ENCODE peak calls at places on chromosomes 12 and 14, in six cellular contexts. A is fibroblast of mammary gland, R is fibroblast of the aortic adventitia, Z is SK-N-SH, L is left ventricle myocardium inferior, J is neural progenitor cell. M is an unnamed sample.

GRCh38 chr12:62640910-62641448 is 174.4 kb downstream of the MON2 start:
- DNase-seq in R (no peak), Z (no peak), A (peak), J (no peak), L (no peak), M (peak)

GRCh38 chr12:108879615-108880254 is at the start of gene DAO:
- DNase-seq in J (no peak), Z (no peak), R (no peak), L (no peak), A (no peak), M (no peak)

GRCh38 chr12:124861898-124862676 is 1.6 kb downstream of the SCARB1 start:
- DNase-seq in A (no peak), R (no peak), Z (no peak), L (no peak), J (no peak), M (no peak)

GRCh38 chr12:4270670-4271432 is 2.7 kb upstream of the CCND2 start:
- DNase-seq in L (peak), J (peak), A (peak), Z (peak), R (no peak), M (no peak)

GRCh38 chr12:103798586-103798985 is 42.4 kb downstream of the NT5DC3 start:
- DNase-seq in Z (no peak), L (no peak), J (no peak), A (no peak), R (no peak), M (no peak)

GRCh38 chr12:67446716-67447115 is 177.6 kb downstream of the CAND1 start:
- DNase-seq in R (no peak), Z (no peak), A (no peak), L (no peak), J (no peak), M (no peak)

GRCh38 chr14:31060253-31060875 is 34.2 kb upstream of the STRN3 start:
- DNase-seq in A (no peak), R (no peak), Z (no peak), J (peak), L (no peak), M (no peak)

GRCh38 chr14:29233188-29233587 is 466.6 kb downstream of the FOXG1 start:
- DNase-seq in R (no peak), A (no peak), Z (no peak), J (peak), L (no peak), M (no peak)

GRCh38 chr14:39005044-39005736 is 97.8 kb downstream of the SEC23A start:
- DNase-seq in Z (no peak), A (peak), R (peak), J (no peak), L (peak), M (no peak)

GRCh38 chr12:14696265-14696741 is at the start of gene GUCY2C:
- DNase-seq in Z (no peak), J (no peak), R (no peak), L (no peak), A (no peak), M (no peak)

GRCh38 chr14:68637106-68638021 is 155.5 kb downstream of the ZFP36L1 start:
- DNase-seq in R (peak), J (no peak), Z (no peak), A (peak), L (peak), M (peak)

GRCh38 chr12:121858662-121859572 is at the start of gene HPD:
- DNase-seq in A (peak), J (peak), R (peak), L (peak), Z (no peak), M (peak)

GRCh38 chr12:66086001-66086400 is 44.5 kb downstream of the LLPH start:
- DNase-seq in J (no peak), L (no peak), A (no peak), R (no peak), Z (no peak), M (no peak)

GRCh38 chr14:73753887-73754880 is 40.0 kb upstream of the PNMA1 start:
- DNase-seq in R (no peak), L (no peak), J (no peak), A (peak), Z (no peak), M (peak)

GRCh38 chr14:52244328-52244727 is 23.2 kb upstream of the PTGDR start:
- DNase-seq in J (no peak), R (no peak), Z (no peak), A (no peak), L (no peak), M (no peak)

GRCh38 chr12:42336286-42336685 is 10.3 kb downstream of the PPHLN1 start:
- DNase-seq in A (no peak), Z (no peak), L (no peak), J (no peak), R (no peak), M (no peak)

GRCh38 chr12:55847033-55847432 is 4.3 kb upstream of the MMP19 start:
- DNase-seq in L (no peak), A (peak), Z (no peak), R (peak), J (no peak), M (peak)

GRCh38 chr14:61213116-61213720 is 67.9 kb downstream of the TMEM30B start:
- DNase-seq in A (peak), Z (no peak), R (peak), L (no peak), J (no peak), M (no peak)
- H3K4me3 ChIP-seq in A (no peak), Z (no peak), R (no peak), L (no peak), J (no peak), M (no peak)

DNA sequence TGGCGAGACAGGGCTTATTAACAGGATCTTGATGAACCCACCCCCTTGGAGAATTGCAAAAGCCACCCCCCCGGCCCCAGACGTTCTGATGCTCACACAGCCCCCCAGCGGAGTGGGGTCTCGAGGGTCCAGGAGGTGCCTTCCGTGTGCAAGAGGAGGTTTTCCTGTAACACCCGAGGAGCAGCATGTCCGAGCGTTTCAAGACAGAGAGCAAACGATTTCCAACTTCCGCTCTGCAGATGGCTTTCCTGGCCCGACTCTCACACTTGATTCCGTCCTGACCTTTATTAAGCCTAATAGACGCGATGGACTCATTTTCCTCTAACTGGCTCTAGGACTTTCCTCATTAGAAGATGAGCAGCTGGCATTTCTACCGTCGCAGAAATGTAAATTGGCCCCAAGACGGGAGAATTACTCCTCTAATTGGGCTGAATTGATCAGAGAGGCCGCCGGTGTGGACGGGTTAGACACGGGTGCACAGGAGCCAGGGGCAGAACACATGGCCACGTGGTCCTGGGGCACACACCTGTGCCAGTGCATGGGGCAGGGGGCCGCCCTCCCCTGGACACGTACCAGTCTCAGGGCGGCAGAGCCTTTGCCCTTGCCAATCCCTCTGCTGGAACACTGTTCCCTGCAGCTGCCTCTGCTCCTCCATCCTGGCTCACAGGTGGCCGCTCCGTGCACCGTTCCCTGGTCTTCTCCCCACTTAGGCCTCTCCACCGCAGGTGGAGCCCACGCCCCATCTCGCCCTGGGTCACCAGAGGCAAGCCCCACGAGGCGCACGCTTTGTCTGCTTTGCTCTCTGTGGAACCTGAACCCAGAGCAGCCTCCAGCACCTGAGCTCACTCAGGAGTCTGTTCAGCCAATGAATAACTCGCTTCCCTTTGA is 84.5 kb downstream of the NOC4L start:
- DNase-seq in Z (no peak), J (no peak), R (no peak), A (no peak), L (no peak), M (no peak)
- H3K4me3 ChIP-seq in Z (no peak), J (no peak), R (no peak), A (no peak), L (no peak), M (no peak)

GRCh38 chr14:70888681-70889175 is 18.5 kb upstream of the PCNX1 start:
- DNase-seq in Z (no peak), L (no peak), A (peak), R (peak), J (no peak), M (peak)

GRCh38 chr14:70888151-70888499 is 19.1 kb upstream of the PCNX1 start:
- DNase-seq in J (no peak), L (no peak), A (no peak), R (no peak), Z (no peak), M (no peak)

GRCh38 chr14:70885343-70886014 is 21.8 kb upstream of the PCNX1 start:
- DNase-seq in A (no peak), J (no peak), Z (peak), R (no peak), L (no peak), M (no peak)

GRCh38 chr14:70886421-70887206 is 20.6 kb upstream of the PCNX1 start:
- DNase-seq in L (no peak), A (no peak), R (no peak), J (no peak), Z (no peak), M (no peak)

DNA sequence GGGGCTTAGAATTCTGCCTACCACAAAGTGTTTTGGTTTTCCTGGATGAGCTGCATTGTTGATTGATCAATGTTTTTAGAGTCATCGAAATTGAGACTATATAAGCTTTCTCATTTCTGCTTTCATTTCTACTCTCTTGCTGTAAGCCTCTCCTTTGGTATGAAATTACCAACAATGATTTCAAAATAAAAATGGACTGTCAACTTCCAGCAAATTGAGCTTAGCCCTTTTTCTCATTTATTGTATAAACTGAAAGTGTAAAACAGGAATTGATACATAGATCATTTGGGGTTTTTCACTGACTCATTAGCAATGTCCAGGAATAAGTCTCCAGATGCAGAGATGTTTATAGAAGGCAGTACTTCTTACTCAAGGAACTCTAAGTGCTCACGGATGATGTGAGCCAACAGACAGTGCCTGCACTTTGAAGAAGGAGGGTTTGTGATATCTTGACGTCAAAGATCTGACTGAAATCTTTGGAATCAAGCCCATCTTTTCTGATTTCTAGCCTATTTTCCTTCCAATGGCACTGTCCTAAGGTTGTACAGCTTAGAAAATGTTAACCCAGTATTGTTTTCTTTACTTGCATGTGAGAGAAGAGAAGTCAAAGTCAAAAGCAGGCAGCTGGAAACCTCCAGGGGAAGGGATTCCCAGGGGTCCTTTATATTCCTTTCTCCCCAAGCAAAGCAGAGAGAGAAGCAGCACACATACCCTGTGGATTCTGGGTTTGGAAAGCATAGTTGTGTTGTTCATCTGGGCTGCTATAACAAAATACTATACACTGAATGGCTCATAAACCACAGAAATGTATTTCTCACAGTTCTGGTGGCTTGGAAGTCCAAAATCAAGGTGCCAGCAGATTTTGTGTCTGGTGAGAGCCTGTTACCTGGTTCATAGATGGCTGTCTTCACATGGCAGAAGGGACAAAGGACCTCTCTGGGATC is 19.8 kb upstream of the PCNX1 start:
- DNase-seq in A (peak), L (no peak), J (no peak), R (peak), Z (no peak), M (peak)
- H3K4me3 ChIP-seq in A (no peak), L (no peak), J (no peak), R (no peak), Z (no peak), M (no peak)

GRCh38 chr14:98323850-98324249 is 948.1 kb downstream of the BCL11B start:
- DNase-seq in L (no peak), J (no peak), Z (no peak), A (no peak), R (no peak), M (peak)

GRCh38 chr14:98321838-98322237 is 950.2 kb downstream of the BCL11B start:
- DNase-seq in J (no peak), L (no peak), Z (no peak), R (no peak), A (no peak), M (no peak)

GRCh38 chr14:98325761-98326160 is 946.2 kb downstream of the BCL11B start:
- DNase-seq in Z (no peak), A (no peak), J (no peak), L (no peak), R (no peak), M (no peak)
- H3K4me3 ChIP-seq in Z (no peak), A (no peak), J (no peak), L (no peak), R (no peak), M (no peak)

GRCh38 chr12:54390668-54391551 is 6.4 kb upstream of the ZNF385A start:
- DNase-seq in R (no peak), J (peak), Z (peak), L (peak), A (no peak), M (no peak)
- H3K4me3 ChIP-seq in R (no peak), J (peak), Z (no peak), L (peak), A (no peak), M (peak)

GRCh38 chr12:54368016-54368708 is 3.9 kb upstream of the GPR84 start:
- DNase-seq in J (no peak), L (no peak), R (no peak), A (no peak), Z (no peak), M (no peak)
- H3K4me3 ChIP-seq in J (no peak), L (peak), R (no peak), A (no peak), Z (no peak), M (no peak)

DNA sequence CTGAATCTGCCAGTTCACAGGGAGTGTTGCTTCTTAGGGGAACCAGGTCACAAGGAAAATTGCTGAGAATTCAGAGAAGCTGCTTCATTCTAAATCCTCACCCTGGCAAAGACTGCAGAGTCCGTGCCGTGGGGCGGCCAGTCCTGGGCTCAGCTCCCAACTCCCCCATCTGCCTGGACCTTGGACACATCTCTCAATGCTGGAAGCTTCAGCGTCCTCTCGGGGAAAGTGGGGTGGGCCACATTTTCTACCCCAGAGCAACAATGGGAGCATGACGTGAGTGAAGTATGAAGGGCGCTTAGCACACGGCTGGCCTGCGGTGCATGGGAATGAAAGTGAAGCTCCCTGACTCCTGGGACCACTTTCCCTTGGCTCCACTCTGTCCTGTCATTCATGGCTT is 31.2 kb downstream of the HVCN1 start:
- DNase-seq in Z (no peak), L (no peak), A (no peak), R (peak), J (no peak), M (no peak)
- H3K4me3 ChIP-seq in Z (no peak), L (no peak), A (no peak), R (no peak), J (no peak), M (no peak)

GRCh38 chr14:90654831-90655276 is 161.4 kb downstream of the TTC7B start:
- DNase-seq in L (no peak), A (peak), R (peak), J (no peak), Z (no peak), M (peak)
- H3K4me3 ChIP-seq in L (no peak), A (no peak), R (no peak), J (no peak), Z (no peak), M (no peak)